ENCODE peak calls at places on chromosomes 7 and 10, in six cellular contexts. One of them, this sample, is unnamed.

GRCh38 chr7:155856656-155857055 is 44.4 kb upstream of the SHH start:
- DNase-seq in nephron progenitor cell: no peak
- DNase-seq in stimulated activated CD4-positive, alpha-beta T cell treated with anti-CD3 and anti-CD28 coated beads, Interleukin-2, amount 100 ng/mL, for 24 hours: no peak
- DNase-seq in NT2/D1: no peak
- DNase-seq in B cell: no peak
- DNase-seq in NCI-H1436: no peak
- DNase-seq in this sample: no peak

GRCh38 chr10:91683976-91684375 is 51.1 kb upstream of the PPP1R3C start:
- DNase-seq in nephron progenitor cell: no peak
- DNase-seq in stimulated activated CD4-positive, alpha-beta T cell treated with anti-CD3 and anti-CD28 coated beads, Interleukin-2, amount 100 ng/mL, for 24 hours: no peak
- DNase-seq in NT2/D1: no peak
- DNase-seq in B cell: no peak
- DNase-seq in NCI-H1436: no peak
- DNase-seq in this sample: no peak

GRCh38 chr7:111756687-111757178 is 194.4 kb upstream of the IMMP2L start:
- DNase-seq in nephron progenitor cell: peak; percentile 46
- DNase-seq in stimulated activated CD4-positive, alpha-beta T cell treated with anti-CD3 and anti-CD28 coated beads, Interleukin-2, amount 100 ng/mL, for 24 hours: no peak
- DNase-seq in NT2/D1: peak; percentile 28
- DNase-seq in B cell: no peak
- DNase-seq in NCI-H1436: no peak
- DNase-seq in this sample: no peak

GRCh38 chr7:35254496-35255416 is 856 bp upstream of the TBX20 start:
- DNase-seq in nephron progenitor cell: peak; percentile 27
- DNase-seq in stimulated activated CD4-positive, alpha-beta T cell treated with anti-CD3 and anti-CD28 coated beads, Interleukin-2, amount 100 ng/mL, for 24 hours: no peak
- DNase-seq in NT2/D1: no peak
- DNase-seq in B cell: no peak
- DNase-seq in NCI-H1436: no peak
- DNase-seq in this sample: no peak

GRCh38 chr7:957418-958220 is 3.1 kb upstream of the ADAP1 start:
- DNase-seq in nephron progenitor cell: peak; percentile 39
- DNase-seq in stimulated activated CD4-positive, alpha-beta T cell treated with anti-CD3 and anti-CD28 coated beads, Interleukin-2, amount 100 ng/mL, for 24 hours: no peak
- DNase-seq in NT2/D1: no peak
- DNase-seq in B cell: no peak
- DNase-seq in NCI-H1436: no peak
- DNase-seq in this sample: no peak

GRCh38 chr10:48309711-48310226 is 3.3 kb downstream of the MAPK8 start:
- DNase-seq in nephron progenitor cell: no peak
- DNase-seq in stimulated activated CD4-positive, alpha-beta T cell treated with anti-CD3 and anti-CD28 coated beads, Interleukin-2, amount 100 ng/mL, for 24 hours: no peak
- DNase-seq in NT2/D1: no peak
- DNase-seq in B cell: peak; percentile 23
- DNase-seq in NCI-H1436: no peak
- DNase-seq in this sample: no peak

GRCh38 chr10:118873080-118873737 is 118.4 kb upstream of the CACUL1 start:
- DNase-seq in nephron progenitor cell: no peak
- DNase-seq in stimulated activated CD4-positive, alpha-beta T cell treated with anti-CD3 and anti-CD28 coated beads, Interleukin-2, amount 100 ng/mL, for 24 hours: no peak
- DNase-seq in NT2/D1: no peak
- DNase-seq in B cell: no peak
- DNase-seq in NCI-H1436: no peak
- DNase-seq in this sample: no peak

GRCh38 chr7:31775511-31775910 is 88.5 kb downstream of the PPP1R17 start:
- DNase-seq in nephron progenitor cell: no peak
- DNase-seq in stimulated activated CD4-positive, alpha-beta T cell treated with anti-CD3 and anti-CD28 coated beads, Interleukin-2, amount 100 ng/mL, for 24 hours: no peak
- DNase-seq in NT2/D1: no peak
- DNase-seq in B cell: no peak
- DNase-seq in NCI-H1436: no peak
- DNase-seq in this sample: no peak

GRCh38 chr7:140696024-140696678 is 357 bp upstream of the NDUFB2 start:
- DNase-seq in nephron progenitor cell: peak; percentile 98
- DNase-seq in stimulated activated CD4-positive, alpha-beta T cell treated with anti-CD3 and anti-CD28 coated beads, Interleukin-2, amount 100 ng/mL, for 24 hours: peak; percentile 95
- DNase-seq in NT2/D1: no peak
- DNase-seq in B cell: no peak
- DNase-seq in NCI-H1436: peak; percentile 87
- DNase-seq in this sample: no peak

GRCh38 chr7:158377800-158378623 is 209.6 kb downstream of the PTPRN2 start:
- DNase-seq in nephron progenitor cell: no peak
- DNase-seq in stimulated activated CD4-positive, alpha-beta T cell treated with anti-CD3 and anti-CD28 coated beads, Interleukin-2, amount 100 ng/mL, for 24 hours: no peak
- DNase-seq in NT2/D1: no peak
- DNase-seq in B cell: no peak
- DNase-seq in NCI-H1436: no peak
- DNase-seq in this sample: no peak

GRCh38 chr10:47339759-47340612 is 8.2 kb upstream of the RBP3 start:
- DNase-seq in nephron progenitor cell: no peak
- DNase-seq in stimulated activated CD4-positive, alpha-beta T cell treated with anti-CD3 and anti-CD28 coated beads, Interleukin-2, amount 100 ng/mL, for 24 hours: no peak
- DNase-seq in NT2/D1: no peak
- DNase-seq in B cell: no peak
- DNase-seq in NCI-H1436: no peak
- DNase-seq in this sample: no peak

GRCh38 chr7:25031007-25031406 is 51.0 kb upstream of the OSBPL3 start:
- DNase-seq in nephron progenitor cell: no peak
- DNase-seq in stimulated activated CD4-positive, alpha-beta T cell treated with anti-CD3 and anti-CD28 coated beads, Interleukin-2, amount 100 ng/mL, for 24 hours: no peak
- DNase-seq in NT2/D1: no peak
- DNase-seq in B cell: no peak
- DNase-seq in NCI-H1436: no peak
- DNase-seq in this sample: no peak

GRCh38 chr10:79387974-79388850 is 40.9 kb downstream of the PPIF start:
- DNase-seq in nephron progenitor cell: no peak
- DNase-seq in stimulated activated CD4-positive, alpha-beta T cell treated with anti-CD3 and anti-CD28 coated beads, Interleukin-2, amount 100 ng/mL, for 24 hours: no peak
- DNase-seq in NT2/D1: no peak
- DNase-seq in B cell: peak; percentile 11
- DNase-seq in NCI-H1436: no peak
- DNase-seq in this sample: no peak

GRCh38 chr10:102055647-102056419 is at the start of gene ARMH3:
- DNase-seq in nephron progenitor cell: peak; percentile 87
- DNase-seq in stimulated activated CD4-positive, alpha-beta T cell treated with anti-CD3 and anti-CD28 coated beads, Interleukin-2, amount 100 ng/mL, for 24 hours: peak; percentile 88
- DNase-seq in NT2/D1: peak; percentile 88
- DNase-seq in B cell: peak; percentile 98
- DNase-seq in NCI-H1436: peak; percentile 91
- DNase-seq in this sample: peak; percentile 96

GRCh38 chr10:17819836-17820235 is 10.7 kb downstream of the MRC1 start:
- DNase-seq in nephron progenitor cell: no peak
- DNase-seq in stimulated activated CD4-positive, alpha-beta T cell treated with anti-CD3 and anti-CD28 coated beads, Interleukin-2, amount 100 ng/mL, for 24 hours: no peak
- DNase-seq in NT2/D1: no peak
- DNase-seq in B cell: no peak
- DNase-seq in NCI-H1436: no peak
- DNase-seq in this sample: no peak

GRCh38 chr7:54394877-54395276 is 147.3 kb upstream of the VSTM2A start:
- DNase-seq in nephron progenitor cell: no peak
- DNase-seq in stimulated activated CD4-positive, alpha-beta T cell treated with anti-CD3 and anti-CD28 coated beads, Interleukin-2, amount 100 ng/mL, for 24 hours: no peak
- DNase-seq in NT2/D1: no peak
- DNase-seq in B cell: no peak
- DNase-seq in NCI-H1436: peak; percentile 1
- DNase-seq in this sample: no peak

GRCh38 chr10:62388328-62388727 is 14.2 kb downstream of the ZNF365 start:
- DNase-seq in nephron progenitor cell: no peak
- DNase-seq in stimulated activated CD4-positive, alpha-beta T cell treated with anti-CD3 and anti-CD28 coated beads, Interleukin-2, amount 100 ng/mL, for 24 hours: no peak
- DNase-seq in NT2/D1: no peak
- DNase-seq in B cell: no peak
- DNase-seq in NCI-H1436: no peak
- DNase-seq in this sample: no peak

GRCh38 chr10:123518765-123519164 is 147.4 kb upstream of the GPR26 start:
- DNase-seq in nephron progenitor cell: no peak
- DNase-seq in stimulated activated CD4-positive, alpha-beta T cell treated with anti-CD3 and anti-CD28 coated beads, Interleukin-2, amount 100 ng/mL, for 24 hours: no peak
- DNase-seq in NT2/D1: no peak
- DNase-seq in B cell: no peak
- DNase-seq in NCI-H1436: no peak
- DNase-seq in this sample: no peak